ENCODE peak calls at places on chromosomes 16 and 17, in seven cellular contexts. L, W, I, R, U, D and K are unnamed samples.

GRCh38 chr16:83031524-83031923 is 404.8 kb downstream of the CDH13 start:
- DNase-seq in I (no peak), L (peak), D (no peak), R (no peak), U (no peak), W (peak), K (no peak)

GRCh38 chr17:1398900-1399299 is 1.1 kb downstream of the YWHAE start:
- DNase-seq in L (peak), U (no peak), R (peak), W (no peak), D (peak), I (no peak), K (no peak)

GRCh38 chr16:89599451-89599858 is 14.0 kb upstream of the DPEP1 start:
- DNase-seq in U (peak), R (no peak), L (no peak), D (no peak), I (no peak), W (peak), K (peak)

GRCh38 chr16:2816751-2817495 is at the start of gene PRSS21:
- DNase-seq in U (peak), I (no peak), D (no peak), L (no peak), R (no peak), W (no peak), K (peak)

GRCh38 chr16:30748634-30749445 is 615 bp downstream of the PHKG2 start:
- DNase-seq in L (peak), W (peak), I (peak), R (peak), U (peak), D (peak), K (peak)

GRCh38 chr17:75995385-75995925 is 5.2 kb upstream of the CDK3 start:
- DNase-seq in L (no peak), U (no peak), D (no peak), R (no peak), I (no peak), W (no peak), K (no peak)

GRCh38 chr16:66322174-66322573 is 44.3 kb upstream of the CDH5 start:
- DNase-seq in R (no peak), I (no peak), W (no peak), D (no peak), U (no peak), L (no peak), K (no peak)

GRCh38 chr17:2700031-2700490 is 11.5 kb downstream of the CLUH start:
- DNase-seq in L (no peak), R (no peak), I (no peak), U (no peak), W (no peak), D (no peak), K (peak)

GRCh38 chr17:71149607-71150006 is 971.2 kb upstream of the SOX9 start:
- DNase-seq in L (no peak), D (no peak), W (no peak), U (no peak), I (no peak), R (no peak), K (no peak)

GRCh38 chr17:69336996-69337395 is 10.1 kb upstream of the ABCA5 start:
- DNase-seq in L (no peak), D (no peak), R (no peak), U (no peak), I (no peak), W (no peak), K (no peak)

GRCh38 chr17:83124871-83125514 is 45.6 kb downstream of the METRNL start:
- DNase-seq in L (no peak), I (no peak), W (no peak), R (no peak), U (no peak), D (no peak), K (peak)

GRCh38 chr16:72827907-72828306 is 220.0 kb downstream of the ZFHX3 start:
- DNase-seq in W (no peak), U (no peak), L (peak), R (no peak), I (no peak), D (no peak), K (no peak)

GRCh38 chr16:85639529-85640253 is 26.6 kb downstream of the GSE1 start:
- DNase-seq in I (no peak), W (no peak), L (no peak), D (no peak), R (no peak), U (no peak), K (no peak)

GRCh38 chr17:60451071-60451470 is 28.8 kb downstream of the CHCT1 start:
- DNase-seq in D (no peak), U (no peak), L (no peak), R (no peak), W (no peak), I (no peak), K (no peak)

GRCh38 chr17:7745748-7746470 is 28.4 kb downstream of the DNAH2 start:
- DNase-seq in R (peak), I (no peak), W (peak), D (peak), U (no peak), L (peak), K (no peak)

GRCh38 chr17:67520282-67520906 is 143.3 kb downstream of the PITPNC1 start:
- DNase-seq in L (peak), I (no peak), U (no peak), W (no peak), R (peak), D (peak), K (peak)

GRCh38 chr17:28916302-28916934 is 13.5 kb upstream of the DHRS13 start:
- DNase-seq in R (peak), W (peak), L (peak), I (no peak), U (no peak), D (peak), K (no peak)

GRCh38 chr17:50913120-50913519 is 47.0 kb upstream of the TOB1 start:
- DNase-seq in U (no peak), I (no peak), D (no peak), W (no peak), R (no peak), L (no peak), K (no peak)

GRCh38 chr17:55327225-55328088 is 62.7 kb downstream of the HLF start:
- DNase-seq in R (no peak), U (no peak), L (no peak), I (no peak), D (peak), W (no peak), K (no peak)

GRCh38 chr17:73511716-73512115 is 132.5 kb downstream of the SDK2 start:
- DNase-seq in I (no peak), L (no peak), R (no peak), W (no peak), D (no peak), U (no peak), K (no peak)

GRCh38 chr16:66714659-66715307 is 18.2 kb upstream of the CMTM4 start:
- DNase-seq in D (peak), I (no peak), L (no peak), W (no peak), U (no peak), R (no peak), K (no peak)

GRCh38 chr17:34619687-34620217 is 40.4 kb downstream of the TMEM132E start:
- DNase-seq in W (no peak), D (no peak), U (no peak), L (no peak), I (no peak), R (no peak), K (no peak)

GRCh38 chr16:67872131-67872630 is 671 bp upstream of the EDC4 start:
- DNase-seq in R (no peak), I (no peak), W (no peak), D (no peak), L (no peak), U (no peak), K (no peak)

GRCh38 chr17:78597923-78598545 is 20.8 kb upstream of the DNAH17 start:
- DNase-seq in D (peak), L (peak), I (no peak), R (peak), W (no peak), U (no peak), K (no peak)

GRCh38 chr17:39094607-39095308 is 56.7 kb downstream of the PLXDC1 start:
- DNase-seq in R (no peak), U (no peak), W (no peak), I (no peak), L (no peak), D (no peak), K (no peak)

GRCh38 chr16:89815639-89816348 is 653 bp downstream of the FANCA start:
- DNase-seq in W (peak), D (peak), I (no peak), L (no peak), U (peak), R (peak), K (no peak)

GRCh38 chr17:37671028-37671812 is 28.0 kb upstream of the DDX52 start:
- DNase-seq in D (no peak), W (no peak), L (no peak), U (no peak), I (no peak), R (no peak), K (no peak)

GRCh38 chr16:11586856-11587642 is at the start of gene LITAF:
- DNase-seq in W (peak), R (peak), L (peak), I (peak), D (peak), U (peak), K (peak)

GRCh38 chr16:55328611-55329569 is 4.9 kb downstream of the IRX6 start:
- DNase-seq in L (no peak), U (no peak), W (peak), I (no peak), D (no peak), R (no peak), K (peak)

GRCh38 chr16:12613131-12613991 is 190.3 kb downstream of the CPPED1 start:
- DNase-seq in U (no peak), I (no peak), D (peak), L (peak), W (peak), R (no peak), K (peak)

GRCh38 chr17:76371656-76372628 is 12.5 kb upstream of the SPHK1 start:
- DNase-seq in L (peak), R (peak), W (no peak), U (no peak), D (peak), I (no peak), K (no peak)

GRCh38 chr17:49930880-49931279 is 38.1 kb upstream of the DLX4 start:
- DNase-seq in R (no peak), W (no peak), D (no peak), U (no peak), L (no peak), I (no peak), K (no peak)

GRCh38 chr16:23516366-23517137 is 6.3 kb upstream of the GGA2 start:
- DNase-seq in R (no peak), L (no peak), U (no peak), W (no peak), I (no peak), D (no peak), K (no peak)

GRCh38 chr16:89593841-89594240 is 18.3 kb downstream of the CPNE7 start:
- DNase-seq in W (no peak), D (no peak), R (no peak), L (no peak), U (no peak), I (no peak), K (no peak)

GRCh38 chr17:40095944-40096791 is 4.2 kb downstream of the NR1D1 start:
- DNase-seq in L (peak), R (no peak), W (no peak), I (no peak), D (peak), U (no peak), K (no peak)

GRCh38 chr16:20916289-20916688 is 15.7 kb downstream of the LYRM1 start:
- DNase-seq in D (no peak), I (no peak), R (no peak), U (no peak), L (no peak), W (no peak), K (no peak)

GRCh38 chr16:12000032-12000431 is 23.5 kb downstream of the SNX29 start:
- DNase-seq in D (no peak), U (no peak), I (no peak), W (no peak), L (no peak), R (no peak), K (no peak)

GRCh38 chr16:14530046-14530445 is 100.0 kb downstream of the PARN start:
- DNase-seq in R (no peak), U (no peak), W (no peak), I (no peak), L (no peak), D (no peak), K (no peak)

GRCh38 chr16:14528306-14528948 is 101.6 kb downstream of the PARN start:
- DNase-seq in U (no peak), W (peak), L (no peak), R (no peak), I (no peak), D (peak), K (no peak)

GRCh38 chr16:14531101-14531500 is 99.0 kb downstream of the PARN start:
- DNase-seq in W (no peak), U (no peak), D (no peak), L (no peak), R (no peak), I (no peak), K (no peak)

GRCh38 chr16:14527411-14528044 is 102.5 kb downstream of the PARN start:
- DNase-seq in D (peak), R (peak), U (no peak), L (peak), W (no peak), I (no peak), K (no peak)

GRCh38 chr16:14529010-14529669 is 100.9 kb downstream of the PARN start:
- DNase-seq in R (peak), I (peak), W (peak), D (peak), L (peak), U (peak), K (peak)
- H3K4ac ChIP-seq in R (no peak), I (no peak), W (no peak), D (no peak), L (peak), U (no peak), K (no peak)

GRCh38 chr17:45715787-45716186 is 68.3 kb upstream of the CRHR1 start:
- DNase-seq in R (no peak), U (no peak), W (no peak), I (no peak), D (no peak), L (no peak), K (peak)
- H3K4ac ChIP-seq in R (no peak), U (no peak), W (no peak), I (no peak), D (no peak), L (no peak), K (no peak)

GRCh38 chr16:4876646-4877297 is 29.5 kb downstream of the UBN1 start:
- DNase-seq in D (no peak), R (no peak), W (no peak), U (no peak), I (no peak), L (no peak), K (no peak)

GRCh38 chr16:4874686-4875085 is 27.4 kb downstream of the UBN1 start:
- DNase-seq in R (no peak), U (no peak), W (no peak), D (no peak), I (no peak), L (no peak), K (no peak)

GRCh38 chr16:4880006-4880580 is 32.8 kb downstream of the UBN1 start:
- DNase-seq in D (no peak), U (no peak), L (no peak), I (no peak), W (no peak), R (no peak), K (no peak)

GRCh38 chr16:4879049-4879448 is 31.8 kb downstream of the UBN1 start:
- DNase-seq in I (no peak), U (no peak), W (no peak), D (no peak), L (no peak), R (no peak), K (no peak)

GRCh38 chr16:4877298-4877685 is 30.0 kb downstream of the UBN1 start:
- DNase-seq in U (no peak), D (no peak), L (no peak), W (no peak), I (no peak), R (no peak), K (no peak)
- H3K4ac ChIP-seq in U (no peak), D (no peak), L (no peak), W (no peak), I (no peak), R (no peak), K (no peak)

DNA sequence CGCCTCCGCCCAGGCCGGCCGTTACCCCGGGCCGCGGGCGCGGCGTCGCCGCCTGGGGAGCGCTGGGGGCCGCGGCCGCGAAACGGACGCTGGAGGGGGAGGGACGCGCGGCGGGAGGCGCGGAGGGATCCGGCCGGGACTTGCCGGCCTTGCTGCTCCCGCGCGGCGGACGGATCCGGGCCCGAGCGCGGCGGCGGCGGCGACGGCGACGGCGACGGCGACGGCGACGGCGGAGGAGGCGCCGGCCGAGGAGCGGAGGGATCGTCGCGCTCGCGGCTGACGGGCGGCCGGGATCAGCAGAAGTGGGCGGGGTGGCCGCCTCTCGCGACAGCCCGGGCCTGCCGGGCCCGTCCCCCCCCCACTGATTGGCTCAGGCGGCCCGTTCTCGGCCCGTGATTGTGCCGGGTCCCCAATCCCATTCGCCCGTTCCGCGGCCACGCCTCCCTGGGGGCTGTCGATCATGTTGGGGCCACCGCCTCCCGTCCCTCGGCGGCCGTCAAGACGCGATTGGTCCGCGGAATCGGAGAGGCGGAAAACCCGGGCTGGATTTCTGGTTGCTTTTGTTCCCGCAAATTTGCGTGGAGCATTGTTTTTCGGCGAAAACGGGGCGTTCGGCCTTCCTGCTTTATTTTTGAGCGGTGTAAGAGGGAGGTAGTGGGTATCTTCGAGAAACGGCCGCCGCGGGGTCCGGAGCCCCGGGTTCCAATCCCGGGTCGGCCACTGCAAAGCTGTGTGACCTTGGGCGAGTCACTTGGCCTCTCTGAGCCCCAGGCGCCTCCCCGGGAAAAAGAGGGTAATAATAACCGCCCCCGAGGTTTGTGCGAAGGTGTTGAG is at the start of gene ZCCHC14:
- DNase-seq in I (peak), L (peak), D (peak), R (peak), U (peak), W (peak), K (peak)
- H3K4ac ChIP-seq in I (peak), L (peak), D (no peak), R (peak), U (no peak), W (no peak), K (no peak)